ENCODE peak calls at places on chromosomes 16 and 17, in ten cellular contexts. L, F, A, W, J, R, B, C, G and I are unnamed samples. For H3K9me3, the result is how much of the 10 kb centered on the place peaks cover.

GRCh38 chr16:53545433-53545832 is 42.4 kb upstream of the AKTIP start:
- DNase-seq in L (no peak), F (no peak), A (no peak), W (no peak), J (no peak), R (no peak), B (no peak), C (peak), G (no peak), I (peak)

GRCh38 chr16:12617401-12617819 is 186.3 kb downstream of the CPPED1 start:
- DNase-seq in L (no peak), F (no peak), A (no peak), W (no peak), J (no peak), R (no peak), B (no peak), C (no peak), G (no peak), I (no peak)

GRCh38 chr16:24508614-24509013 is 30.8 kb upstream of the RBBP6 start:
- DNase-seq in L (no peak), F (no peak), A (peak), W (no peak), J (no peak), R (no peak), B (no peak), C (no peak), G (no peak), I (no peak)

GRCh38 chr16:67013823-67014640 is 14.9 kb upstream of the CBFB start:
- DNase-seq in L (peak), F (peak), A (peak), W (peak), J (peak), R (no peak), B (peak), C (peak), G (peak), I (peak)

GRCh38 chr16:61820398-61820797 is 215.8 kb downstream of the CDH8 start:
- DNase-seq in L (no peak), F (no peak), A (no peak), W (no peak), J (no peak), R (no peak), B (no peak), C (no peak), G (no peak), I (no peak)

GRCh38 chr17:40106760-40107265 is 6.4 kb upstream of the NR1D1 start:
- DNase-seq in L (no peak), F (peak), A (peak), W (no peak), J (no peak), R (no peak), B (peak), C (no peak), G (no peak), I (no peak)

GRCh38 chr17:27519550-27519949 is 63.3 kb downstream of the KSR1 start:
- DNase-seq in L (no peak), F (no peak), A (no peak), W (no peak), J (no peak), R (no peak), B (no peak), C (no peak), G (no peak), I (no peak)

GRCh38 chr17:44779211-44780025 is 20.6 kb downstream of the ADAM11 start:
- DNase-seq in L (peak), F (peak), A (peak), W (peak), J (peak), R (no peak), B (peak), C (peak), G (peak), I (peak)

GRCh38 chr16:27718136-27718766 is 168.3 kb downstream of the KATNIP start:
- DNase-seq in L (no peak), F (no peak), A (no peak), W (no peak), J (peak), R (no peak), B (no peak), C (no peak), G (peak), I (no peak)

DNA sequence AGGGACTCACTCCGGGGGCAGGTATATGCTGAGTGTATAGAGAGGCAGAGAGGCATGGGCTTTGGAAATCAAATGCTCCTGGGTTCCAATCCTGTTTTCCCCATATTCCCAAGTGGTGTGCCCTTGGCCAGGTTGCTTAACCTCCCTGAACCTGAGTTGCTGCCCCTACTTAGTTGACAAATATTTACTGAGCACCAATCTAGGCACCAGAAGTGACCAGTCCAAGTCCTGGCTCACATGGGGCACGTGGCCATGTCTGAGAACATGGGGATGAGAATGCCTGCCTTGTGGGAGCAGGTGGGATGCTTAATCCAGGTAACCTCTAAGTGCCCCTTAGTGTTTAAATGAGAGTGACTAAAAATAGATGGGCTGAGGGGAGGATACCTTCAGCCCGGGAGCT is 4.2 kb downstream of the SOCS3 start:
- DNase-seq in L (no peak), F (peak), A (no peak), W (no peak), J (no peak), R (no peak), B (no peak), C (no peak), G (no peak), I (no peak)
- H3K9me3 ChIP-seq in L (under half), F (under half), A (under half), W (under half), J (under half), R (under half), B (under half), C (under half), G (under half), I (under half)

GRCh38 chr16:49027420-49027819 is 254.2 kb downstream of the CBLN1 start:
- DNase-seq in L (no peak), F (no peak), A (no peak), W (no peak), J (no peak), R (no peak), B (no peak), C (no peak), G (no peak), I (no peak)
- TF ChIP-seq CTCF in L (no peak), F (no peak), A (no peak), W (no peak), J (no peak), R (no peak), B (no peak), C (no peak), G (no peak), I (no peak)

GRCh38 chr16:63890723-63891122 is 1231.1 kb downstream of the CDH11 start:
- DNase-seq in L (no peak), F (no peak), A (no peak), W (no peak), J (no peak), R (no peak), B (no peak), C (no peak), G (no peak), I (no peak)

GRCh38 chr16:63890072-63890471 is 1231.8 kb downstream of the CDH11 start:
- DNase-seq in L (no peak), F (no peak), A (peak), W (no peak), J (peak), R (no peak), B (no peak), C (no peak), G (no peak), I (no peak)
- H3K9me3 ChIP-seq in L (under half), F (under half), A (under half), W (under half), J (under half), R (under half), B (under half), C (under half), G (under half), I (under half)

DNA sequence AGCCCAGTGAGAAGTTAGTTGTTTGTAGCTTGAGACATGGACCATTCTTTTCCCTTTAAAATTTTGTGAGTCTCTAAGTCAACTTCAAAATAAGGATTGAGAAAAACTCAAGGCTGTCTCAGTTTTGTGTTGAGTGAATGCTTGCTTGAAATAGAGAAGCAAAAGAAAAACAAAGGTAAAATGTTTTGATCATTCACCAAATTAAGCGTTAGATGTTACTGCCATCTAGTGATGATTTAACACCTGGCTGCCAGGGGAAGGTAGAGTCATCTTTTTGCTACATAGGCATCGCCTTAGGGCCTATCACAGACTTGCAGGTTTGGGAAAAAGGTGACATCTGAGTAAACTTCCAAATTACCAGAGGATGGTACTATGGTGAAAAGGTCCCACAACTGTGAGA is 74.4 kb downstream of the PCTP start:
- DNase-seq in L (no peak), F (no peak), A (no peak), W (no peak), J (no peak), R (no peak), B (no peak), C (no peak), G (no peak), I (no peak)
- TF ChIP-seq CTCF in L (peak), F (peak), A (peak), W (no peak), J (no peak), R (no peak), B (no peak), C (no peak), G (peak), I (no peak)

DNA sequence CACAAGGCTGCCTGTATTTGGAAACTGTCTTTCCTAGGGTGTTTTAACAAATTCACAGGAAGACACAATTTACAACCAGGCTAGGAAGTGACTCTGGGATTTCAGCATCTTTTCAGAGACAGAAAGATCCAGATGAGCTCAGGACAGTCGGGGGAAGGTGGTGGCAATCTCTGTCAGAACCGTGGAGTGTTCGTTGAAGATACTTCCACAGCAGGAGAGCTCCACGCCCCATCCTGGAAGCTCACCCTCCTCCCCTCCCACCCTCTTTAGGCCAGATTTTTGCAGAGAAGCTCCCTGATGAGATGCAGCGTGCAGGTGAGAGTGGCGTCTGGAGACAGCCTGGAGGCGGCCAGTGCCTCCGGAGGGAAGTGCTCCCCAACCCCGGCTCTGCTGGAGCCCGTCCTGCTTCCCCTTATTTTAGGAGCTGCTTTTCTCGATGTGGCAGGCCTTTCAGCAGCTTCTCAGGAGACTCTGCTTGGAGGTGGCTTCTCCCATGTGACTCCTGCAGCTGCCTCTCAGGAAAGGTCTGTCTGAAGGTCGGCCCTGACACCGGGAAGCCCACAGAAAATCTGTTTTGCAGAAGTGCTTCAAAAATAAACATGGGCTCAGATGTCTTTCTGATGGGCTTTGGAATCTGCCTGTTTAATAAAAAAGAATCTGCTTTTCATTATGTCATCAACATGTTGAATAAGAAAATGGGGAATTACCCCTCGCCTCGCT is 186.4 kb upstream of the CHMP6 start:
- DNase-seq in L (no peak), F (no peak), A (no peak), W (no peak), J (no peak), R (peak), B (no peak), C (no peak), G (peak), I (no peak)
- H3K9me3 ChIP-seq in L (under half), F (under half), A (under half), W (under half), J (under half), R (under half), B (under half), C (under half), G (under half), I (under half)